ENCODE peak calls at places on chromosomes 5 and 9, in five cellular contexts. Q is H9, J is ELR, T is NCI-H524, N is NCI-H748 treated with DMSO at 0.1 percent for 48 hours. Z is an unnamed sample.

GRCh38 chr5:79202076-79202475 is 33.9 kb upstream of the JMY start:
- DNase-seq in Q (no peak), J (peak; percentile 80), T (no peak), N (no peak), Z (no peak)

GRCh38 chr5:139639619-139640431 is 8.3 kb upstream of the CXXC5 start:
- DNase-seq in Q (no peak), J (peak; percentile 53), T (peak; percentile 54), N (no peak), Z (no peak)

GRCh38 chr9:2765250-2765880 is 48.1 kb downstream of the KCNV2 start:
- DNase-seq in Q (no peak), J (no peak), T (no peak), N (no peak), Z (no peak)

GRCh38 chr5:68187268-68188055 is 28.1 kb upstream of the PIK3R1 start:
- DNase-seq in Q (peak; percentile 73), J (no peak), T (no peak), N (peak; percentile 71), Z (no peak)

GRCh38 chr5:65066385-65066784 is 297.7 kb downstream of the CWC27 start:
- DNase-seq in Q (no peak), J (no peak), T (no peak), N (no peak), Z (no peak)

GRCh38 chr5:67375606-67376005 is 179.0 kb upstream of the CD180 start:
- DNase-seq in Q (no peak), J (no peak), T (no peak), N (no peak), Z (peak; percentile 15)

GRCh38 chr5:56172225-56172624 is 60.9 kb downstream of the ANKRD55 start:
- DNase-seq in Q (no peak), J (no peak), T (no peak), N (no peak), Z (no peak)

GRCh38 chr9:87887151-87887505 is 4.5 kb downstream of the SPATA31E1 start:
- DNase-seq in Q (no peak), J (no peak), T (no peak), N (no peak), Z (no peak)

GRCh38 chr9:20355022-20355421 is 267.3 kb downstream of the MLLT3 start:
- DNase-seq in Q (no peak), J (peak; percentile 69), T (no peak), N (no peak), Z (no peak)

GRCh38 chr5:132209901-132210545 is 17.6 kb downstream of the P4HA2 start:
- DNase-seq in Q (no peak), J (no peak), T (no peak), N (no peak), Z (no peak)

GRCh38 chr5:90161399-90161798 is 248.2 kb downstream of the CETN3 start:
- DNase-seq in Q (peak; percentile 72), J (peak; percentile 15), T (peak; percentile 23), N (peak; percentile 37), Z (peak; percentile 34)

GRCh38 chr9:16461231-16461840 is 409.1 kb downstream of the BNC2 start:
- DNase-seq in Q (peak; percentile 71), J (no peak), T (peak; percentile 33), N (no peak), Z (no peak)

GRCh38 chr5:89628876-89629635 is 746.1 kb upstream of the MEF2C start:
- DNase-seq in Q (no peak), J (peak; percentile 2), T (no peak), N (no peak), Z (no peak)

GRCh38 chr5:122419195-122419894 is 107.3 kb downstream of the SNCAIP start:
- DNase-seq in Q (no peak), J (no peak), T (no peak), N (peak; percentile 76), Z (no peak)

GRCh38 chr5:73901045-73901444 is 275.0 kb downstream of the ARHGEF28 start:
- DNase-seq in Q (no peak), J (peak; percentile 91), T (no peak), N (no peak), Z (no peak)

GRCh38 chr5:143054480-143054941 is 284.3 kb downstream of the ARHGAP26 start:
- DNase-seq in Q (no peak), J (peak; percentile 65), T (no peak), N (no peak), Z (no peak)

GRCh38 chr9:29208670-29209069 is 1635.4 kb upstream of the C9orf72 start:
- DNase-seq in Q (no peak), J (no peak), T (peak; percentile 52), N (peak; percentile 29), Z (no peak)

GRCh38 chr9:122001491-122002201 is 91.5 kb downstream of the TTLL11 start:
- DNase-seq in Q (no peak), J (no peak), T (no peak), N (no peak), Z (no peak)

GRCh38 chr9:130902204-130903185 is 5.9 kb upstream of the QRFP start:
- DNase-seq in Q (no peak), J (no peak), T (no peak), N (no peak), Z (no peak)

GRCh38 chr5:61999371-61999770 is 306.6 kb upstream of the KIF2A start:
- DNase-seq in Q (no peak), J (no peak), T (no peak), N (no peak), Z (no peak)

GRCh38 chr5:126849101-126849678 is 72.3 kb downstream of the LMNB1 start:
- DNase-seq in Q (no peak), J (no peak), T (no peak), N (no peak), Z (no peak)

GRCh38 chr9:127980056-127980705 is 608 bp downstream of the EEIG1 start:
- DNase-seq in Q (no peak), J (peak; percentile 51), T (no peak), N (peak; percentile 56), Z (peak; percentile 59)

GRCh38 chr9:109912082-109912581 is 132.1 kb downstream of the PALM2AKAP2 start:
- DNase-seq in Q (no peak), J (peak; percentile 95), T (no peak), N (no peak), Z (no peak)

GRCh38 chr5:156505101-156505500 is 178.1 kb downstream of the SGCD start:
- DNase-seq in Q (no peak), J (no peak), T (no peak), N (no peak), Z (no peak)

GRCh38 chr5:87411586-87412416 is 929 bp downstream of the CCNH start:
- DNase-seq in Q (peak; percentile 30), J (peak; percentile 61), T (peak; percentile 52), N (no peak), Z (peak; percentile 58)

GRCh38 chr5:127216906-127217675 is 73.5 kb upstream of the MEGF10 start:
- DNase-seq in Q (peak; percentile 34), J (peak; percentile 24), T (no peak), N (no peak), Z (no peak)

GRCh38 chr5:113202904-113203716 is 226.5 kb downstream of the DCP2 start:
- DNase-seq in Q (peak; percentile 41), J (no peak), T (peak; percentile 82), N (no peak), Z (no peak)

GRCh38 chr5:78803386-78803785 is 154.8 kb upstream of the LHFPL2 start:
- DNase-seq in Q (no peak), J (no peak), T (no peak), N (no peak), Z (no peak)

GRCh38 chr9:82196658-82197057 is 208.1 kb downstream of the SPATA31D1 start:
- DNase-seq in Q (no peak), J (no peak), T (no peak), N (no peak), Z (no peak)

GRCh38 chr9:91496351-91496750 is 72.7 kb upstream of the NFIL3 start:
- DNase-seq in Q (no peak), J (no peak), T (no peak), N (no peak), Z (no peak)

GRCh38 chr9:112145886-112146285 is 29.2 kb downstream of the SUSD1 start:
- DNase-seq in Q (peak; percentile 63), J (peak; percentile 55), T (no peak), N (no peak), Z (no peak)

Z was measured in NAMALWA.